ENCODE peak calls at places on chromosomes 4 and X, in four cellular contexts. Z, S, R and T are unnamed samples.

GRCh38 chrX:25029288-25029687 is 13.5 kb upstream of the ARX start:
- DNase-seq in Z (no peak), S (no peak), R (no peak), T (no peak)

GRCh38 chr4:127261476-127261875 is 371.3 kb upstream of the INTU start:
- DNase-seq in Z (peak), S (no peak), R (no peak), T (no peak)

GRCh38 chr4:88725986-88726385 is 28.4 kb upstream of the NAP1L5 start:
- DNase-seq in Z (no peak), S (no peak), R (no peak), T (no peak)

GRCh38 chr4:1604181-1604705 is 79.9 kb downstream of the FAM53A start:
- DNase-seq in Z (no peak), S (no peak), R (no peak), T (no peak)

GRCh38 chr4:14054391-14054790 is 426.9 kb upstream of the BOD1L1 start:
- DNase-seq in Z (no peak), S (no peak), R (no peak), T (no peak)

GRCh38 chrX:10525381-10525780 is 95.0 kb downstream of the MID1 start:
- DNase-seq in Z (no peak), S (no peak), R (no peak), T (no peak)

GRCh38 chr4:88143504-88143903 is 14.9 kb downstream of the ABCG2 start:
- DNase-seq in Z (no peak), S (peak), R (no peak), T (peak)

GRCh38 chr4:89509708-89510269 is 202.2 kb upstream of the GPRIN3 start:
- DNase-seq in Z (no peak), S (no peak), R (no peak), T (no peak)

GRCh38 chr4:183571350-183572076 is 66.7 kb downstream of the ING2 start:
- DNase-seq in Z (peak), S (no peak), R (no peak), T (peak)

GRCh38 chr4:140764785-140765392 is 8.7 kb upstream of the TBC1D9 start:
- DNase-seq in Z (no peak), S (no peak), R (no peak), T (no peak)

GRCh38 chrX:11787564-11787963 is 29.5 kb downstream of the MSL3 start:
- DNase-seq in Z (no peak), S (no peak), R (peak), T (peak)

GRCh38 chr4:37793562-37793961 is 32.9 kb upstream of the PGM2 start:
- DNase-seq in Z (peak), S (no peak), R (peak), T (no peak)

GRCh38 chr4:54192811-54193210 is 36.3 kb upstream of the PDGFRA start:
- DNase-seq in Z (no peak), S (no peak), R (no peak), T (no peak)

GRCh38 chr4:25347473-25347872 is 29.6 kb upstream of the ANAPC4 start:
- DNase-seq in Z (no peak), S (no peak), R (no peak), T (no peak)

GRCh38 chr4:3291411-3291968 is 1.3 kb upstream of the RGS12 start:
- DNase-seq in Z (no peak), S (peak), R (no peak), T (no peak)

GRCh38 chr4:180099962-180100361 is 2143.2 kb upstream of the TENM3 start:
- DNase-seq in Z (no peak), S (no peak), R (no peak), T (no peak)

GRCh38 chrX:108267561-108267960 is 170.7 kb downstream of the COL4A6 start:
- DNase-seq in Z (no peak), S (no peak), R (no peak), T (no peak)

GRCh38 chr4:41215969-41216293 is 1.6 kb upstream of the APBB2 start:
- DNase-seq in Z (no peak), S (no peak), R (no peak), T (no peak)